ENCODE peak calls at places on chromosomes 2 and 18, in six cellular contexts. S, W, X, B, M and K are unnamed samples.

GRCh38 chr18:45386256-45386655 is 229.0 kb upstream of the SLC14A2 start:
- DNase-seq in W (no peak), X (peak), S (peak), B (peak), M (no peak), K (no peak)

GRCh38 chr2:20781656-20782265 is 41.1 kb downstream of the LDAH start:
- DNase-seq in B (peak), X (peak), W (no peak), S (peak), M (no peak), K (no peak)

GRCh38 chr2:16546128-16546754 is 119.4 kb downstream of the CYRIA start:
- DNase-seq in M (no peak), W (no peak), X (peak), S (peak), B (peak), K (no peak)

GRCh38 chr2:160522951-160523700 is 29.5 kb upstream of the RBMS1 start:
- DNase-seq in M (no peak), X (peak), B (no peak), W (no peak), S (peak), K (no peak)

GRCh38 chr2:160433466-160434172 is 60.0 kb downstream of the RBMS1 start:
- DNase-seq in B (peak), S (no peak), X (no peak), M (no peak), W (no peak), K (no peak)

GRCh38 chr18:2958819-2959298 is 54.1 kb downstream of the LPIN2 start:
- DNase-seq in W (no peak), X (no peak), B (no peak), S (peak), M (peak), K (no peak)

GRCh38 chr2:55111570-55112228 is 61.4 kb upstream of the RTN4 start:
- DNase-seq in M (peak), B (peak), X (peak), S (peak), W (peak), K (no peak)

GRCh38 chr2:201127570-201127969 is 11.6 kb downstream of the CFLAR start:
- DNase-seq in S (peak), W (no peak), B (no peak), X (no peak), M (peak), K (peak)

GRCh38 chr2:28895189-28895893 is 874 bp downstream of the WDR43 start:
- DNase-seq in M (peak), S (peak), B (peak), X (peak), W (peak), K (no peak)

GRCh38 chr18:39380823-39381222 is 1815.2 kb upstream of the CELF4 start:
- DNase-seq in B (no peak), W (no peak), X (no peak), S (no peak), M (no peak), K (no peak)

GRCh38 chr2:130185896-130186295 is 3.8 kb downstream of the MZT2B start:
- DNase-seq in X (no peak), S (no peak), B (no peak), W (no peak), M (no peak), K (no peak)

GRCh38 chr2:171966268-171966667 is 33.5 kb upstream of the METAP1D start:
- DNase-seq in B (no peak), M (no peak), W (no peak), S (no peak), X (no peak), K (no peak)

GRCh38 chr2:150137338-150137737 is 350.1 kb downstream of the RND3 start:
- DNase-seq in B (no peak), M (no peak), X (no peak), S (no peak), W (no peak), K (no peak)

DNA sequence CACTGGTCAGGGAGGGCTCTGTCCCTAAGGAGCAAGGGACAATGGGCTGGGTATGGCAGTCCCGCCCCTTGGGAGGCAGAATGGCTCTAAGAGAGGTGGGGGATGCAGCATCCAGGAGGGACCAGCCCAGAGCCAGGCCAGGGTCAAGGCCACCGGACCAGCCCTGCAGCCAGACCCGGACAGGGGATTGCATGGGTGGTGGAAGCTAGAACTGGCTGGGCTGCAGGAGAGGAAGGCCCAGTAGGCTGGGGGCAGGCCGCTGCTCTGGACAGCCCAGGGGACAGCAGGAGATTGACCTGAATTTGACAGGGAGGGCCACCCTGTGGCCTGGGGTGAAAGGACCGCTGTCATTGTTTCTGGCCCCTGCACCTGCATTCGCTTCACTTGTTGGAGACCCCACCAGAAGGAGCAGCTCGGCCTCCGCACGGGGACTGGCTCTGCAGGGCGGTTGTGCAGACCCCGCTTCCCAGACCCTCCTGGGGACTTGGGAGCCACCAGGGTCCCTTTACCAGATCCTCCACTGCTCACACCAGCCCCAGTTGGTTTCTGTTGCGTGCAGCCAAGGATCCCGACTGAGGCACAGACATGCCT is 14.6 kb downstream of the RAMP1 start:
- DNase-seq in S (no peak), X (no peak), M (no peak), W (peak), B (no peak), K (no peak)
- H3K27ac ChIP-seq in S (peak), X (no peak), M (peak), W (peak), B (peak), K (no peak)

DNA sequence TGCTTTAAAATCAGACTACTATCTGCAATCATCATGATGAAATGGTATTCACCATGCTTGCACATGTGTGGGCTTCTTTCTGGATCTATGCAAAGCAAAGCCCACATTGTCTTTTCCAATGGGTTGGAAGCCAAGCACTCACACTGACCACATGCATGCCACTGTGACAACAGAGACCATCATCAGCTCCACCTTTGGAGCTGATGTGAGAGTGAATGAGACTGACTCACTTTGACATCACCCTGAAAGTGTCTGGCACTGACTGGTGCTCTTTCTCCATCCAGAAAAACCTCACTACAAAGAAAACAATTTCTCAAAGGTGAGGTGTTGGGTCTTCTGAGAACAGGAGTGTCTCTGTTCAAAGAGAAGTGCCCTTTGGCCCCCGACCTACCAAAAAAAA is 4.7 kb downstream of the MYO5B start:
- DNase-seq in X (peak), W (no peak), M (no peak), B (peak), S (no peak), K (no peak)
- H3K27ac ChIP-seq in X (no peak), W (no peak), M (no peak), B (peak), S (no peak), K (no peak)

DNA sequence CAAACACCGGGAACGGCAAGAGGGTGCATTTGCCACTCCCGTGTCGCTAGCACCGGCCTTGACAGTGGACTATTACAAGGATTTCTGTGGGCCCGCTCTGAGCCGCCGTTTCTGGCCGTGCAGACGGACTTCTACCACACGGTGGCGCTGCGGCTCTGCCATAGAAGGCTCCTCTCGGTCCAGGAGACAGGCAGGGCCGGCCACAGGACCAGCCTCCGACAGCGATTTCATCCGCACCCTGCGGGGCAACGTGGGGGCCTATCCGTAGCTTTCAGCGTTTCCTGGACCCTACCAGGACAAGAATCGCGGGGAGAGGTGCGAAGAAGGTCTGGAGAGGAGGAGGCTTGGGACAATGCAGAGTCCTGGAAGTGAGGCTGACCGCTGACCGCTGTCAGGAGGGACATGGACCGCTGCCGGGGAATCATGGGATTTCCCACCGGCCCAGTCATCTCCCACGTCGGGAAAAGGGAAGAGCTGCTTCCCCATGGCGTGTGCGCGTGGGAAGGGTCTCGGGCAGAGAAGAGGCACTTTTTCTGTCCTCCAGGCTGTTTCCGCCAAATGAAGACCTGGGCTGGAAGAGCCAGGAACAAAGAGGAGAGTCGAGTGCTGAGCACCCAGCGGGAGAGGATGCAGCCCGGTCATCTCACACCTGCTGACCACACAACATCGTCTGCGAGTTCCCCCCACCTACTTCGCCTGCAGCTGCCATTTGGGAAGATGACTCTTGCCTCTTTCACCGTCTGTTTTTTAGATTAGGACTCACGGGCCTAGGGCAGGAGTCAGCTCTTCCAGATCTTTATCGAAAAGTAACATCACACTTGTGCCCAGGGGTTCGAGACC is 35.5 kb upstream of the HAAO start:
- DNase-seq in M (peak), S (peak), B (peak), X (peak), W (peak), K (peak)
- H3K27ac ChIP-seq in M (peak), S (no peak), B (no peak), X (no peak), W (no peak), K (no peak)

GRCh38 chr2:231924889-231925275 is 1.3 kb downstream of the NPPC start:
- DNase-seq in W (peak), B (no peak), M (no peak), X (no peak), S (no peak), K (no peak)

GRCh38 chr2:231926761-231927565 is 767 bp upstream of the NPPC start:
- DNase-seq in M (peak), B (peak), S (peak), W (peak), X (no peak), K (no peak)

GRCh38 chr2:231927566-231927890 is 1.3 kb upstream of the NPPC start:
- DNase-seq in B (no peak), W (no peak), X (no peak), S (no peak), M (peak), K (no peak)

GRCh38 chr2:231925303-231926179 is 655 bp downstream of the NPPC start:
- DNase-seq in M (peak), X (peak), W (peak), B (peak), S (peak), K (peak)

DNA sequence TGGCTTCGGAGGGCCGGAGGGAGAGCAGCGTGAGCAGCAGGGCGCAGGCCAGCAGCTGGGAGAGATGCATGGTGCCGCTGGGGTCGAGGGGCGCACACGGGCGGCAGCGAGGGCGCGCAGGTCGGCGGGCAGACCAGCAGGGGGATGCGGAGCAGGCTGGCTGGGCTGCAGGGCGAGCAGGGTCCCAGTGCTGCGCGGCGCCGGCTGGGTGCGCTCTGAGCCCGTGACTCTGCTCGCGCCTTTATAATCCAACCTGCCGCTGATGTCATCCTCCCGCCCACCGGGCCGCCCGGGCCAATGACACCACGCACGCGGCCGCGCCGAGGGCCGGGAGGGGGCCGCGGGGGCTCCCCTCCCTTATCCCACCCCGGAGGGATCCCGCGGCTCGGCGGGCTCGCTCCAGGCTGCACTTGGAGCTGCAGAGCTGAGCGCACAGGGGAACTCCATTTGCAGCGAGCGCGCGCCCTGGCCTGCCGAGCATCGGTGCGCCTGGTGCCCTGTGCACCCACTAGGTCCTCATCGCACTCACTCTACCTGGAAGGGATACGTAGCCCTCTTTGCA is at the start of gene NPPC:
- DNase-seq in S (peak), X (peak), W (peak), B (peak), M (peak), K (peak)
- H3K27ac ChIP-seq in S (no peak), X (no peak), W (no peak), B (no peak), M (no peak), K (no peak)